ENCODE peak calls at places on chromosome 11, in seven cellular contexts. One of them, this sample, is unnamed.

GRCh38 chr11:68457214-68457897 is 3.2 kb upstream of the PPP6R3 start:
- DNase-seq in cardiac muscle cell: no peak
- DNase-seq in stomach: no peak
- DNase-seq in IMR-90: no peak
- DNase-seq in PC-9: no peak
- DNase-seq in HL-60: no peak
- DNase-seq in SK-N-MC: no peak
- DNase-seq in this sample: no peak

GRCh38 chr11:44575288-44575672 is 9.8 kb downstream of the CD82 start:
- DNase-seq in HL-60: no peak
- DNase-seq in stomach: no peak
- DNase-seq in SK-N-MC: no peak
- DNase-seq in IMR-90: peak; percentile 90
- DNase-seq in PC-9: no peak
- DNase-seq in cardiac muscle cell: no peak
- DNase-seq in this sample: peak; percentile 84

GRCh38 chr11:126918556-126918955 is 82.0 kb downstream of the KIRREL3 start:
- DNase-seq in IMR-90: peak; percentile 54
- DNase-seq in HL-60: no peak
- DNase-seq in stomach: no peak
- DNase-seq in SK-N-MC: no peak
- DNase-seq in cardiac muscle cell: no peak
- DNase-seq in PC-9: no peak
- DNase-seq in this sample: no peak

GRCh38 chr11:9821008-9821752 is 157.3 kb downstream of the SWAP70 start:
- DNase-seq in HL-60: no peak
- DNase-seq in SK-N-MC: no peak
- DNase-seq in PC-9: no peak
- DNase-seq in stomach: no peak
- DNase-seq in IMR-90: no peak
- DNase-seq in cardiac muscle cell: no peak
- DNase-seq in this sample: no peak

GRCh38 chr11:73194593-73194992 is 23.5 kb upstream of the P2RY2 start:
- DNase-seq in stomach: no peak
- DNase-seq in cardiac muscle cell: no peak
- DNase-seq in PC-9: peak; percentile 92
- DNase-seq in IMR-90: no peak
- DNase-seq in SK-N-MC: no peak
- DNase-seq in HL-60: no peak
- DNase-seq in this sample: peak; percentile 87

GRCh38 chr11:76469141-76469540 is 24.3 kb downstream of the EMSY start:
- DNase-seq in SK-N-MC: no peak
- DNase-seq in PC-9: no peak
- DNase-seq in cardiac muscle cell: no peak
- DNase-seq in HL-60: no peak
- DNase-seq in IMR-90: no peak
- DNase-seq in stomach: no peak
- DNase-seq in this sample: no peak

GRCh38 chr11:133819114-133819513 is 26.2 kb downstream of the SPATA19 start:
- DNase-seq in HL-60: no peak
- DNase-seq in SK-N-MC: no peak
- DNase-seq in PC-9: no peak
- DNase-seq in cardiac muscle cell: no peak
- DNase-seq in IMR-90: no peak
- DNase-seq in stomach: no peak
- DNase-seq in this sample: no peak

GRCh38 chr11:133553885-133554586 is 21.7 kb upstream of the OPCML start:
- DNase-seq in PC-9: no peak
- DNase-seq in stomach: no peak
- DNase-seq in IMR-90: no peak
- DNase-seq in SK-N-MC: no peak
- DNase-seq in HL-60: no peak
- DNase-seq in cardiac muscle cell: no peak
- DNase-seq in this sample: no peak

GRCh38 chr11:13294178-13294577 is 16.6 kb downstream of the BMAL1 start:
- DNase-seq in IMR-90: no peak
- DNase-seq in HL-60: no peak
- DNase-seq in SK-N-MC: no peak
- DNase-seq in stomach: no peak
- DNase-seq in PC-9: no peak
- DNase-seq in cardiac muscle cell: no peak
- DNase-seq in this sample: no peak

GRCh38 chr11:102603091-102603490 is 22.0 kb downstream of the MMP20 start:
- DNase-seq in IMR-90: peak; percentile 73
- DNase-seq in SK-N-MC: no peak
- DNase-seq in HL-60: no peak
- DNase-seq in PC-9: no peak
- DNase-seq in cardiac muscle cell: peak; percentile 76
- DNase-seq in stomach: no peak
- DNase-seq in this sample: peak; percentile 98

GRCh38 chr11:6497069-6497839 is at the start of gene DNHD1:
- DNase-seq in cardiac muscle cell: peak; percentile 22
- DNase-seq in IMR-90: no peak
- DNase-seq in PC-9: no peak
- DNase-seq in HL-60: no peak
- DNase-seq in stomach: no peak
- DNase-seq in SK-N-MC: no peak
- DNase-seq in this sample: no peak

GRCh38 chr11:12592283-12592682 is 81.9 kb upstream of the TEAD1 start:
- DNase-seq in cardiac muscle cell: no peak
- DNase-seq in stomach: no peak
- DNase-seq in PC-9: no peak
- DNase-seq in SK-N-MC: no peak
- DNase-seq in IMR-90: no peak
- DNase-seq in HL-60: no peak
- DNase-seq in this sample: no peak

GRCh38 chr11:83303358-83303757 is 17.2 kb upstream of the CCDC90B start:
- DNase-seq in PC-9: no peak
- DNase-seq in cardiac muscle cell: no peak
- DNase-seq in HL-60: no peak
- DNase-seq in IMR-90: no peak
- DNase-seq in SK-N-MC: no peak
- DNase-seq in stomach: no peak
- DNase-seq in this sample: no peak

GRCh38 chr11:62004473-62004872 is 37.0 kb upstream of the FTH1 start:
- DNase-seq in stomach: no peak
- DNase-seq in SK-N-MC: no peak
- DNase-seq in IMR-90: peak; percentile 82
- DNase-seq in PC-9: no peak
- DNase-seq in cardiac muscle cell: peak; percentile 97
- DNase-seq in HL-60: no peak
- DNase-seq in this sample: peak; percentile 32

GRCh38 chr11:122748968-122749687 is 89.2 kb upstream of the CRTAM start:
- DNase-seq in cardiac muscle cell: peak; percentile 88
- DNase-seq in stomach: no peak
- DNase-seq in IMR-90: peak; percentile 95
- DNase-seq in PC-9: no peak
- DNase-seq in HL-60: peak; percentile 73
- DNase-seq in SK-N-MC: peak; percentile 16
- DNase-seq in this sample: peak; percentile 90

GRCh38 chr11:87878373-87878779 is 296.9 kb downstream of the RAB38 start:
- DNase-seq in HL-60: no peak
- DNase-seq in stomach: no peak
- DNase-seq in SK-N-MC: peak; percentile 37
- DNase-seq in PC-9: peak; percentile 4
- DNase-seq in cardiac muscle cell: peak; percentile 67
- DNase-seq in IMR-90: peak; percentile 57
- DNase-seq in this sample: peak; percentile 13

GRCh38 chr11:130786987-130787688 is 129.1 kb downstream of the SNX19 start:
- DNase-seq in IMR-90: peak; percentile 46
- DNase-seq in HL-60: no peak
- DNase-seq in cardiac muscle cell: no peak
- DNase-seq in SK-N-MC: no peak
- DNase-seq in PC-9: peak; percentile 57
- DNase-seq in stomach: no peak
- DNase-seq in this sample: peak; percentile 71

GRCh38 chr11:17760102-17761029 is 25.8 kb downstream of the KCNC1 start:
- DNase-seq in cardiac muscle cell: peak; percentile 55
- DNase-seq in SK-N-MC: no peak
- DNase-seq in PC-9: peak; percentile 57
- DNase-seq in IMR-90: peak; percentile 39
- DNase-seq in stomach: peak; percentile 61
- DNase-seq in HL-60: peak; percentile 53
- DNase-seq in this sample: peak; percentile 26

GRCh38 chr11:18056561-18057181 is 10.6 kb upstream of the TPH1 start:
- DNase-seq in cardiac muscle cell: no peak
- DNase-seq in HL-60: no peak
- DNase-seq in SK-N-MC: no peak
- DNase-seq in stomach: no peak
- DNase-seq in IMR-90: no peak
- DNase-seq in PC-9: no peak
- DNase-seq in this sample: no peak

GRCh38 chr11:46296520-46297448 is 19.3 kb downstream of the CREB3L1 start:
- DNase-seq in IMR-90: peak; percentile 98
- DNase-seq in cardiac muscle cell: peak; percentile 97
- DNase-seq in SK-N-MC: no peak
- DNase-seq in PC-9: peak; percentile 78
- DNase-seq in stomach: no peak
- DNase-seq in HL-60: no peak
- DNase-seq in this sample: no peak

GRCh38 chr11:99066609-99067008 is 45.9 kb downstream of the CNTN5 start:
- DNase-seq in PC-9: no peak
- DNase-seq in SK-N-MC: peak; percentile 58
- DNase-seq in IMR-90: no peak
- DNase-seq in cardiac muscle cell: no peak
- DNase-seq in stomach: no peak
- DNase-seq in HL-60: no peak
- DNase-seq in this sample: no peak

DNA sequence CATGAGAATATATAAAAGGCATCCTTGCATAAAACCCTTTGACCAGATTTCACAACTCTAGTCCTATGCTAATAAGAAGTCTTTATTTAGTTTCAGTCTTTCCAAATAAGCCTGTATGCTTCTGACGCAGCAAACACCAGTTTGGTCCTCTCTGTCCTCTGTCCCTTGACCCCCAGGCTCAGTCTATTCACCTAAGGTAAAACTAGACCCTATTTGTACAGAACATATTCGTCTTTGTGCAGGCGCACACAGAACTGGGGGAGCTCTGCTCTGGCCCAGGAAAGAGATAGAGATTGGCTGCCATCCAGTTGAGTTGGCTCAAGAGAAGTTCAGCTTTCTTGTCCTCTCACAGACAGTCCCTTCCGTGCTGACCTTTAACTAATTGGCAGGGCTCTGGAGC is 21.0 kb upstream of the PSMA1 start:
- DNase-seq in HL-60: peak; percentile 23
- DNase-seq in PC-9: no peak
- DNase-seq in cardiac muscle cell: peak; percentile 76
- DNase-seq in SK-N-MC: no peak
- DNase-seq in stomach: no peak
- DNase-seq in IMR-90: no peak
- DNase-seq in this sample: no peak
- H3K4me3 ChIP-seq in HL-60: no peak overlapping the region
- H3K4me3 ChIP-seq in PC-9: no peak overlapping the region
- H3K4me3 ChIP-seq in cardiac muscle cell: no peak overlapping the region
- H3K4me3 ChIP-seq in SK-N-MC: no peak overlapping the region
- H3K4me3 ChIP-seq in stomach: no peak overlapping the region
- H3K4me3 ChIP-seq in IMR-90: no peak overlapping the region
- H3K4me3 ChIP-seq in this sample: no peak overlapping the region

GRCh38 chr11:2192435-2192834 is 20.8 kb upstream of the TH start:
- DNase-seq in stomach: no peak
- DNase-seq in SK-N-MC: no peak
- DNase-seq in HL-60: no peak
- DNase-seq in cardiac muscle cell: no peak
- DNase-seq in PC-9: no peak
- DNase-seq in IMR-90: no peak
- DNase-seq in this sample: no peak

GRCh38 chr11:2188745-2189144 is 17.1 kb upstream of the TH start:
- DNase-seq in PC-9: no peak
- DNase-seq in SK-N-MC: no peak
- DNase-seq in stomach: no peak
- DNase-seq in IMR-90: no peak
- DNase-seq in cardiac muscle cell: no peak
- DNase-seq in HL-60: no peak
- DNase-seq in this sample: no peak

GRCh38 chr11:2187267-2187707 is 15.7 kb upstream of the TH start:
- DNase-seq in stomach: no peak
- DNase-seq in PC-9: no peak
- DNase-seq in IMR-90: no peak
- DNase-seq in cardiac muscle cell: no peak
- DNase-seq in HL-60: no peak
- DNase-seq in SK-N-MC: no peak
- DNase-seq in this sample: no peak

GRCh38 chr11:2190670-2191471 is 19.3 kb upstream of the TH start:
- DNase-seq in IMR-90: no peak
- DNase-seq in HL-60: peak; percentile 83
- DNase-seq in stomach: no peak
- DNase-seq in SK-N-MC: no peak
- DNase-seq in PC-9: no peak
- DNase-seq in cardiac muscle cell: no peak
- DNase-seq in this sample: no peak

GRCh38 chr11:2189938-2190669 is 18.5 kb upstream of the TH start:
- DNase-seq in stomach: no peak
- DNase-seq in PC-9: no peak
- DNase-seq in cardiac muscle cell: no peak
- DNase-seq in HL-60: no peak
- DNase-seq in SK-N-MC: no peak
- DNase-seq in IMR-90: no peak
- DNase-seq in this sample: no peak
- H3K27ac ChIP-seq in stomach: no peak overlapping the region
- H3K27ac ChIP-seq in PC-9: no peak overlapping the region
- H3K27ac ChIP-seq in cardiac muscle cell: no peak overlapping the region
- H3K27ac ChIP-seq in HL-60: no peak overlapping the region
- H3K27ac ChIP-seq in SK-N-MC: no peak overlapping the region
- H3K27ac ChIP-seq in IMR-90: no peak overlapping the region
- H3K27ac ChIP-seq in this sample: no peak overlapping the region

GRCh38 chr11:65944767-65945166 is 513 bp upstream of the TSGA10IP start:
- DNase-seq in cardiac muscle cell: no peak
- DNase-seq in SK-N-MC: no peak
- DNase-seq in stomach: no peak
- DNase-seq in HL-60: no peak
- DNase-seq in PC-9: no peak
- DNase-seq in IMR-90: no peak
- DNase-seq in this sample: no peak

GRCh38 chr11:65945430-65945911 is at the start of gene TSGA10IP:
- DNase-seq in cardiac muscle cell: no peak
- DNase-seq in SK-N-MC: no peak
- DNase-seq in PC-9: no peak
- DNase-seq in IMR-90: no peak
- DNase-seq in HL-60: no peak
- DNase-seq in stomach: no peak
- DNase-seq in this sample: no peak

GRCh38 chr11:65946655-65947054 is 1.4 kb downstream of the TSGA10IP start:
- DNase-seq in IMR-90: no peak
- DNase-seq in SK-N-MC: no peak
- DNase-seq in HL-60: no peak
- DNase-seq in PC-9: no peak
- DNase-seq in cardiac muscle cell: no peak
- DNase-seq in stomach: no peak
- DNase-seq in this sample: no peak

GRCh38 chr11:65947133-65947532 is 1.9 kb downstream of the TSGA10IP start:
- DNase-seq in IMR-90: no peak
- DNase-seq in HL-60: no peak
- DNase-seq in SK-N-MC: no peak
- DNase-seq in cardiac muscle cell: no peak
- DNase-seq in stomach: no peak
- DNase-seq in PC-9: no peak
- DNase-seq in this sample: no peak

GRCh38 chr11:65945941-65946558 is 770 bp downstream of the TSGA10IP start:
- DNase-seq in HL-60: no peak
- DNase-seq in stomach: no peak
- DNase-seq in SK-N-MC: no peak
- DNase-seq in IMR-90: no peak
- DNase-seq in PC-9: no peak
- DNase-seq in cardiac muscle cell: no peak
- DNase-seq in this sample: no peak
- H3K4me3 ChIP-seq in HL-60: no peak overlapping the region
- H3K4me3 ChIP-seq in stomach: no peak overlapping the region
- H3K4me3 ChIP-seq in SK-N-MC: no peak overlapping the region
- H3K4me3 ChIP-seq in IMR-90: no peak overlapping the region
- H3K4me3 ChIP-seq in PC-9: no peak overlapping the region
- H3K4me3 ChIP-seq in cardiac muscle cell: no peak overlapping the region
- H3K4me3 ChIP-seq in this sample: no peak overlapping the region

GRCh38 chr11:86592659-86593451 is 79.6 kb downstream of the ME3 start:
- DNase-seq in SK-N-MC: peak; percentile 8
- DNase-seq in HL-60: peak; percentile 82
- DNase-seq in cardiac muscle cell: peak; percentile 86
- DNase-seq in stomach: peak; percentile 75
- DNase-seq in PC-9: peak; percentile 91
- DNase-seq in IMR-90: peak; percentile 87
- DNase-seq in this sample: peak; percentile 81
- H3K27ac ChIP-seq in SK-N-MC: no peak overlapping the region
- H3K27ac ChIP-seq in HL-60: no peak overlapping the region
- H3K27ac ChIP-seq in cardiac muscle cell: no peak overlapping the region
- H3K27ac ChIP-seq in stomach: no peak overlapping the region
- H3K27ac ChIP-seq in PC-9: peak overlapping the region; percentile 97
- H3K27ac ChIP-seq in IMR-90: no peak overlapping the region
- H3K27ac ChIP-seq in this sample: peak overlapping the region; percentile 39

This sample was measured in mammary epithelial cell.